ENCODE peak calls at places on chromosomes 1 and 21, in eight cellular contexts. Q is hypothalamus; Y is ecto neural progenitor cell; F is HAP-1; I is left ventricle myocardium inferior; D is CD8-positive, alpha-beta memory T cell; L is ELF-1; K is NCI-H1417. H is an unnamed sample.

GRCh38 chr1:45380125-45380524 is 39.9 kb upstream of the MUTYH start:
- DNase-seq in Q (no peak), Y (no peak), F (no peak), I (no peak), D (no peak), L (no peak), K (no peak), H (no peak)

GRCh38 chr1:24970399-24970753 is 40.3 kb upstream of the RUNX3 start:
- DNase-seq in Q (no peak), Y (no peak), F (no peak), I (no peak), D (no peak), L (peak; percentile 67), K (no peak), H (peak; percentile 36)

GRCh38 chr21:33033094-33033951 is 7.6 kb downstream of the OLIG2 start:
- DNase-seq in Q (no peak), Y (no peak), F (no peak), I (no peak), D (no peak), L (peak; percentile 13), K (no peak), H (no peak)

GRCh38 chr1:119871881-119872280 is 24.4 kb downstream of the ADAM30 start:
- DNase-seq in Q (no peak), Y (no peak), F (no peak), I (no peak), D (no peak), L (no peak), K (no peak), H (no peak)

GRCh38 chr21:42363331-42363730 is 3.0 kb downstream of the TFF1 start:
- DNase-seq in Q (no peak), Y (no peak), F (no peak), I (no peak), D (no peak), L (no peak), K (peak; percentile 11), H (no peak)

GRCh38 chr1:198214924-198215323 is 58.1 kb downstream of the NEK7 start:
- DNase-seq in Q (no peak), Y (no peak), F (no peak), I (no peak), D (no peak), L (no peak), K (no peak), H (no peak)

GRCh38 chr1:229124471-229125198 is 146.3 kb upstream of the RAB4A start:
- DNase-seq in Q (no peak), Y (no peak), F (no peak), I (no peak), D (no peak), L (no peak), K (no peak), H (no peak)

GRCh38 chr1:185348296-185348695 is 31.3 kb upstream of the IVNS1ABP start:
- DNase-seq in Q (no peak), Y (no peak), F (no peak), I (no peak), D (no peak), L (no peak), K (no peak), H (no peak)

GRCh38 chr1:210754931-210755670 is 378.8 kb downstream of the KCNH1 start:
- DNase-seq in Q (peak; percentile 8), Y (peak; percentile 60), F (peak; percentile 53), I (no peak), D (no peak), L (peak; percentile 23), K (peak; percentile 95), H (peak; percentile 93)

H was measured in NCI-H1092 treated with DMSO at 0.1 percent for 48 hours.